ENCODE peak calls at places on chromosomes 13 and 19, in six cellular contexts. One of them, this sample, is unnamed.

GRCh38 chr19:48296963-48297734 is 27.3 kb downstream of the ZNF114 start:
- DNase-seq in anterior cingulate cortex: no peak
- DNase-seq in CD4-positive, CD25-positive, alpha-beta regulatory T cell: no peak
- DNase-seq in NCI-H2081 treated with DMSO at 0.1 percent for 48 hours: no peak
- DNase-seq in astrocyte: no peak
- DNase-seq in fibroblast of the aortic adventitia: no peak
- DNase-seq in this sample: no peak

GRCh38 chr19:34998777-34999497 is 1.2 kb upstream of the GRAMD1A start:
- DNase-seq in anterior cingulate cortex: no peak
- DNase-seq in CD4-positive, CD25-positive, alpha-beta regulatory T cell: no peak
- DNase-seq in NCI-H2081 treated with DMSO at 0.1 percent for 48 hours: no peak
- DNase-seq in astrocyte: no peak
- DNase-seq in fibroblast of the aortic adventitia: no peak
- DNase-seq in this sample: no peak

GRCh38 chr13:29935309-29935981 is 85.0 kb upstream of the UBL3 start:
- DNase-seq in anterior cingulate cortex: no peak
- DNase-seq in CD4-positive, CD25-positive, alpha-beta regulatory T cell: peak
- DNase-seq in NCI-H2081 treated with DMSO at 0.1 percent for 48 hours: no peak
- DNase-seq in astrocyte: no peak
- DNase-seq in fibroblast of the aortic adventitia: no peak
- DNase-seq in this sample: peak

GRCh38 chr13:90826688-90827087 is 520.8 kb upstream of the MIR17HG start:
- DNase-seq in anterior cingulate cortex: no peak
- DNase-seq in CD4-positive, CD25-positive, alpha-beta regulatory T cell: no peak
- DNase-seq in NCI-H2081 treated with DMSO at 0.1 percent for 48 hours: no peak
- DNase-seq in astrocyte: no peak
- DNase-seq in fibroblast of the aortic adventitia: no peak
- DNase-seq in this sample: no peak

GRCh38 chr19:1247747-1248453 is 483 bp upstream of the MIDN start:
- DNase-seq in anterior cingulate cortex: no peak
- DNase-seq in CD4-positive, CD25-positive, alpha-beta regulatory T cell: peak
- DNase-seq in NCI-H2081 treated with DMSO at 0.1 percent for 48 hours: no peak
- DNase-seq in astrocyte: peak
- DNase-seq in fibroblast of the aortic adventitia: peak
- DNase-seq in this sample: no peak

GRCh38 chr19:1189419-1189818 is 15.4 kb upstream of the SBNO2 start:
- DNase-seq in anterior cingulate cortex: no peak
- DNase-seq in CD4-positive, CD25-positive, alpha-beta regulatory T cell: no peak
- DNase-seq in NCI-H2081 treated with DMSO at 0.1 percent for 48 hours: no peak
- DNase-seq in astrocyte: no peak
- DNase-seq in fibroblast of the aortic adventitia: no peak
- DNase-seq in this sample: no peak

GRCh38 chr19:58354478-58355030 is 1.3 kb upstream of the A1BG start:
- DNase-seq in anterior cingulate cortex: no peak
- DNase-seq in CD4-positive, CD25-positive, alpha-beta regulatory T cell: no peak
- DNase-seq in NCI-H2081 treated with DMSO at 0.1 percent for 48 hours: no peak
- DNase-seq in astrocyte: no peak
- DNase-seq in fibroblast of the aortic adventitia: no peak
- DNase-seq in this sample: no peak

GRCh38 chr19:8561071-8561764 is 16.0 kb downstream of the MYO1F start:
- DNase-seq in anterior cingulate cortex: no peak
- DNase-seq in CD4-positive, CD25-positive, alpha-beta regulatory T cell: no peak
- DNase-seq in NCI-H2081 treated with DMSO at 0.1 percent for 48 hours: no peak
- DNase-seq in astrocyte: no peak
- DNase-seq in fibroblast of the aortic adventitia: no peak
- DNase-seq in this sample: no peak

GRCh38 chr13:51882570-51883225 is 20.9 kb downstream of the CCDC70 start:
- DNase-seq in anterior cingulate cortex: no peak
- DNase-seq in CD4-positive, CD25-positive, alpha-beta regulatory T cell: no peak
- DNase-seq in NCI-H2081 treated with DMSO at 0.1 percent for 48 hours: no peak
- DNase-seq in astrocyte: no peak
- DNase-seq in fibroblast of the aortic adventitia: no peak
- DNase-seq in this sample: no peak

GRCh38 chr13:47351798-47352197 is 454.9 kb upstream of the HTR2A start:
- DNase-seq in anterior cingulate cortex: no peak
- DNase-seq in CD4-positive, CD25-positive, alpha-beta regulatory T cell: no peak
- DNase-seq in NCI-H2081 treated with DMSO at 0.1 percent for 48 hours: no peak
- DNase-seq in astrocyte: no peak
- DNase-seq in fibroblast of the aortic adventitia: no peak
- DNase-seq in this sample: no peak

GRCh38 chr13:97067342-97067895 is 73.1 kb upstream of the OXGR1 start:
- DNase-seq in anterior cingulate cortex: no peak
- DNase-seq in CD4-positive, CD25-positive, alpha-beta regulatory T cell: no peak
- DNase-seq in NCI-H2081 treated with DMSO at 0.1 percent for 48 hours: no peak
- DNase-seq in astrocyte: peak
- DNase-seq in fibroblast of the aortic adventitia: no peak
- DNase-seq in this sample: no peak